ENCODE peak calls at places on chromosomes 3 and 15, in ten cellular contexts. R, O, X, H, Z, A, F, Y, S and K are unnamed samples.

GRCh38 chr3:178382388-178383061 is 153.7 kb upstream of the KCNMB2 start:
- DNase-seq in R (peak), O (no peak), X (no peak), H (peak), Z (no peak), A (no peak), F (no peak), Y (peak), S (peak), K (no peak)

GRCh38 chr3:52779011-52779410 is 1.6 kb downstream of the ITIH1 start:
- DNase-seq in R (no peak), O (no peak), X (no peak), H (no peak), Z (no peak), A (no peak), F (peak), Y (no peak), S (no peak), K (no peak)

GRCh38 chr3:98259707-98260106 is 4.3 kb upstream of the OR5H6 start:
- DNase-seq in R (no peak), O (no peak), X (peak), H (no peak), Z (peak), A (peak), F (no peak), Y (no peak), S (no peak), K (no peak)

GRCh38 chr3:184443364-184443763 is 63.5 kb downstream of the CHRD start:
- DNase-seq in R (no peak), O (no peak), X (no peak), H (no peak), Z (no peak), A (no peak), F (no peak), Y (no peak), S (no peak), K (no peak)

GRCh38 chr3:128987701-128988100 is 6.2 kb downstream of the CFAP92 start:
- DNase-seq in R (no peak), O (no peak), X (no peak), H (no peak), Z (no peak), A (no peak), F (no peak), Y (no peak), S (no peak), K (no peak)

GRCh38 chr3:141625506-141625905 is 112.6 kb upstream of the RNF7 start:
- DNase-seq in R (peak), O (no peak), X (no peak), H (no peak), Z (no peak), A (no peak), F (no peak), Y (no peak), S (no peak), K (no peak)

GRCh38 chr3:13718437-13718836 is 161.4 kb downstream of the WNT7A start:
- DNase-seq in R (no peak), O (no peak), X (no peak), H (no peak), Z (peak), A (no peak), F (no peak), Y (no peak), S (no peak), K (no peak)

GRCh38 chr3:187403768-187404270 is 35.6 kb downstream of the RTP4 start:
- DNase-seq in R (peak), O (no peak), X (no peak), H (peak), Z (no peak), A (no peak), F (no peak), Y (peak), S (peak), K (no peak)

GRCh38 chr3:173096140-173096539 is 44.9 kb downstream of the SPATA16 start:
- DNase-seq in R (no peak), O (no peak), X (no peak), H (no peak), Z (no peak), A (no peak), F (no peak), Y (no peak), S (no peak), K (no peak)

GRCh38 chr15:82768414-82769081 is 37.3 kb downstream of the FSD2 start:
- DNase-seq in R (no peak), O (no peak), X (no peak), H (no peak), Z (no peak), A (no peak), F (no peak), Y (no peak), S (no peak), K (no peak)

GRCh38 chr15:55168350-55168974 is 28.3 kb downstream of the RSL24D1 start:
- DNase-seq in R (peak), O (peak), X (peak), H (peak), Z (peak), A (peak), F (peak), Y (peak), S (peak), K (peak)

GRCh38 chr3:46609074-46609735 is 3.1 kb upstream of the FAM240A start:
- DNase-seq in R (no peak), O (no peak), X (no peak), H (no peak), Z (no peak), A (no peak), F (peak), Y (no peak), S (no peak), K (no peak)

GRCh38 chr3:117892991-117893390 is 1141.7 kb downstream of the IGSF11 start:
- DNase-seq in R (no peak), O (no peak), X (no peak), H (no peak), Z (no peak), A (no peak), F (no peak), Y (no peak), S (no peak), K (no peak)